ENCODE peak calls at places on chromosomes 3 and 15, in six cellular contexts. T, C, Q, U, Y and R are unnamed samples. For H3K9me3, the result is how much of the 10 kb centered on the place peaks cover.

GRCh38 chr3:58652624-58653023 is 13.9 kb downstream of the FAM3D start:
- DNase-seq in U (no peak), Q (no peak), C (no peak), T (no peak), Y (no peak), R (no peak)

GRCh38 chr3:108099679-108100428 is 9.0 kb upstream of the CD47 start:
- DNase-seq in T (no peak), Y (no peak), Q (no peak), U (no peak), C (no peak), R (no peak)

GRCh38 chr3:129890125-129890524 is 3.4 kb downstream of the TMCC1 start:
- DNase-seq in U (no peak), C (peak), Y (no peak), Q (no peak), T (no peak), R (no peak)

GRCh38 chr3:53534216-53534615 is 39.8 kb downstream of the CACNA1D start:
- DNase-seq in C (no peak), U (no peak), Y (no peak), T (no peak), Q (no peak), R (no peak)

GRCh38 chr15:62766599-62766998 is 275.9 kb upstream of the TPM1 start:
- DNase-seq in U (no peak), C (no peak), T (no peak), Y (no peak), Q (no peak), R (no peak)

GRCh38 chr3:53114412-53115074 is 15.7 kb downstream of the RFT1 start:
- DNase-seq in U (no peak), T (no peak), Q (no peak), Y (no peak), C (no peak), R (no peak)

GRCh38 chr15:101489633-101490407 is at the start of gene PCSK6:
- DNase-seq in U (no peak), Q (no peak), C (peak), Y (no peak), T (no peak), R (no peak)

GRCh38 chr3:11007534-11007933 is 15.0 kb downstream of the SLC6A1 start:
- DNase-seq in Q (no peak), U (no peak), C (no peak), Y (no peak), T (no peak), R (no peak)

GRCh38 chr3:125585595-125586223 is 9.6 kb downstream of the OSBPL11 start:
- DNase-seq in T (no peak), Q (peak), C (peak), Y (peak), U (no peak), R (no peak)

GRCh38 chr3:60399861-60400845 is 851.1 kb downstream of the FHIT start:
- DNase-seq in T (no peak), U (no peak), C (no peak), Y (no peak), Q (no peak), R (no peak)

GRCh38 chr3:23666818-23667217 is 138.9 kb upstream of the UBE2E1 start:
- DNase-seq in Q (no peak), C (no peak), Y (no peak), T (no peak), U (no peak), R (no peak)

GRCh38 chr3:140505256-140505655 is 172.6 kb upstream of the TRIM42 start:
- DNase-seq in Q (no peak), U (no peak), Y (peak), C (peak), T (peak), R (no peak)

GRCh38 chr3:34037263-34037662 is 238.8 kb downstream of the PDCD6IP start:
- DNase-seq in Y (no peak), T (no peak), C (no peak), U (no peak), Q (no peak), R (no peak)

GRCh38 chr3:188559069-188559410 is 405.1 kb downstream of the LPP start:
- DNase-seq in Q (no peak), U (no peak), C (no peak), T (no peak), Y (no peak), R (no peak)

GRCh38 chr3:4067893-4068292 is 235.3 kb upstream of the SETMAR start:
- DNase-seq in C (no peak), Q (no peak), U (no peak), Y (no peak), T (no peak), R (no peak)

GRCh38 chr3:4063916-4064592 is 239.1 kb upstream of the SETMAR start:
- DNase-seq in C (no peak), Q (no peak), T (no peak), U (no peak), Y (no peak), R (no peak)

GRCh38 chr3:4061854-4062360 is 241.3 kb upstream of the SETMAR start:
- DNase-seq in Y (no peak), C (no peak), U (no peak), Q (no peak), T (no peak), R (no peak)

GRCh38 chr3:4062621-4063020 is 240.5 kb upstream of the SETMAR start:
- DNase-seq in Q (no peak), U (no peak), T (no peak), Y (no peak), C (no peak), R (no peak)

GRCh38 chr3:4065080-4065479 is 238.1 kb upstream of the SETMAR start:
- DNase-seq in U (no peak), T (no peak), Q (no peak), Y (no peak), C (no peak), R (no peak)
- H3K9me3 ChIP-seq in U (under half), T (under half), Q (under half), Y (under half), C (under half), R (under half)

GRCh38 chr3:153028336-153028735 is 133.7 kb upstream of the RAP2B start:
- DNase-seq in U (no peak), T (no peak), Q (no peak), Y (no peak), C (no peak), R (no peak)
- H3K9me3 ChIP-seq in U (under half), T (under half), Q (under half), Y (under half), C (under half), R (under half)

DNA sequence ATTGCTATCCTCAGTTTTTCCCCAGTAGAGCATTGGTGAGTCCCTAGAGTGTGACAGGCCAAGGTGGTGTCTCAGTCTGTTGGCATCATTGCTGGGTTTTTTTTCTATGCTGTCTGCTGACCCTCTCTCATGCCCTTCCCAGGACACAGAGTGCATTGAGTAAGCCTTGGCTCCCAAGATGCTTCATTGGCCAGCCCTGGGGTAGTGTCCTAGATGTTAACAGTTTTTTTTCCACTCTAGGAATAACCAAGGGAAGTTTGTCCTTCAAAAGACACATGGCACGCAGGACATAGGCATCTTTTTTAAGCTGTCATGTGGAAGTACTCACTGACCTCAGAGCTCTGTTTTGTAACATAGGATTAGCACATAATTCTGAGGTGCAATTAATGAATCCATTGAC is 19.5 kb downstream of the ADAMTSL3 start:
- DNase-seq in T (no peak), C (no peak), U (no peak), Y (peak), Q (no peak), R (no peak)
- H3K9me3 ChIP-seq in T (under half), C (under half), U (under half), Y (under half), Q (under half), R (under half)

DNA sequence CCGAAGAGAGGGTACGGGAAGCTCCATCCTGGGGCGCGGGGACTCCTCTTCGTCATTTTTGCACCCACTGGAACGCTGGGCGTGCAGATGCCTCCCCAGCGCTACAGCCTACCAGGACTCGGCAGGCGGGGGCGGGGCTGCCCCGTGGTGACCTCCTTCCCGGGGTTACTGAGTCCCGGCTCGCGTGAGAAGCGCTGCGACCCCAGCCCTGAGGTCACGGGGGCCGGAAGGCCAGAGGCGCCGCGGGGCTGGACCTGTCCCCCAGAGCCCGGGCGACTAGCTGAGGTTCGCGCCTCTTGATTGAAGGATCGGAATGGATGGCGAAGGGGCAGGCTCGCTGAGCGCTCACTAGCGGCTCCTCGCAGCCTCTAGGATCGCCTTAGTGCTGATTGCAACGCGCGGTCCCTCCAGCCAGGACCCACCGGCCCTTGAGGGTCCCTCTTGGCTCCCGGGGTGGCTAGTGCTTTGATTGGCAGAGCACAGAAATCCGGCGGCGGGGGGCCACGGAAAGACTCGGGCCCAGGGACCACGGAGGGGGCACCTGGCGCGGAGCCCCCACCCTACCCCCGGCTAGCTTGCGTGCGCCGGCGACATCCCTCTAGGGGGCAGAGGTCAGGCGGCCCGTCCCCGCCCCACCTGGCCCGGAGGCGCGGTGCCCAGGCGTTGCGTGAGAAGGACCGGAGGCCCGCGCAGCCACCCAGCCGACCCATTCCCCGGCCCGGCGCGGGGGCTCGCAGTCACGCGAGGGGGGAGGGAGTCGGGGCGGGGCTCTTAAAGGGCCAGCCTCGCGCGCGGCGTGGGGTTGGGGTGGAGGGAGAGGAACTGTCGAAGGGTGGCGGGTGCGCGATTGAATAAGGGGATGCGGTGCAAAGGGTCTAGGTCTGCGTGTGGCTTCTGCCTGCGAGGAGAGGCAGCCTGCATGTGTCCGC is 781 bp upstream of the CYP1A1 start:
- DNase-seq in T (no peak), Y (peak), C (peak), U (peak), Q (no peak), R (peak)
- H3K9me3 ChIP-seq in T (under half), Y (under half), C (under half), U (under half), Q (under half), R (under half)

GRCh38 chr3:26084629-26085028 is 294.7 kb downstream of the OXSM start:
- DNase-seq in T (no peak), C (no peak), Y (no peak), Q (no peak), U (no peak), R (no peak)

GRCh38 chr3:26089249-26089648 is 299.4 kb downstream of the OXSM start:
- DNase-seq in Y (no peak), T (no peak), Q (no peak), C (no peak), U (no peak), R (no peak)

GRCh38 chr3:26090589-26090988 is 300.7 kb downstream of the OXSM start:
- DNase-seq in Y (no peak), Q (no peak), U (no peak), C (no peak), T (no peak), R (no peak)

GRCh38 chr3:26091096-26091495 is 301.2 kb downstream of the OXSM start:
- DNase-seq in C (no peak), Q (no peak), U (no peak), Y (no peak), T (no peak), R (no peak)

GRCh38 chr3:26087751-26088150 is 297.9 kb downstream of the OXSM start:
- DNase-seq in T (no peak), Q (no peak), U (no peak), C (no peak), Y (no peak), R (no peak)
- H3K9me3 ChIP-seq in T (under half), Q (under half), U (under half), C (under half), Y (under half), R (under half)